ENCODE peak calls at places on chromosomes 16 and 17, in ten cellular contexts. B is esophagus squamous epithelium; R is mammary epithelial cell; C is CD8-positive, alpha-beta T cell; F is CD4-positive, alpha-beta T cell; Z is epithelial cell of esophagus; J is bronchial epithelial cell; P is IMR-90; G is endothelial cell; S is prostate gland. D is an unnamed sample.

GRCh38 chr17:12078791-12079190 is 58.1 kb downstream of the MAP2K4 start:
- DNase-seq in B (no peak), Z (peak), P (peak), C (no peak), F (no peak), S (no peak), J (peak), R (peak), G (no peak), D (no peak)

GRCh38 chr16:1781758-1782407 is 488 bp downstream of the SPSB3 start:
- DNase-seq in J (peak), G (peak), Z (peak), R (peak), C (no peak), S (no peak), F (no peak), B (no peak), P (peak), D (no peak)

GRCh38 chr17:34252138-34252889 is 2.8 kb upstream of the CCL2 start:
- DNase-seq in P (peak), Z (peak), R (no peak), J (peak), B (no peak), C (no peak), S (peak), G (no peak), F (no peak), D (peak)

GRCh38 chr16:17395849-17396480 is 74.8 kb downstream of the XYLT1 start:
- DNase-seq in P (no peak), F (no peak), S (no peak), B (no peak), C (no peak), Z (no peak), J (no peak), R (no peak), G (no peak), D (no peak)

GRCh38 chr17:72915631-72916081 is 176.8 kb downstream of the SLC39A11 start:
- DNase-seq in Z (no peak), P (no peak), S (no peak), B (no peak), R (no peak), C (no peak), J (no peak), G (no peak), F (no peak), D (no peak)

GRCh38 chr17:40319651-40320550 is 10.9 kb downstream of the RARA start:
- DNase-seq in S (no peak), G (no peak), Z (no peak), J (no peak), F (peak), R (no peak), B (no peak), P (no peak), C (peak), D (no peak)

GRCh38 chr16:9802160-9802559 is 380.1 kb downstream of the GRIN2A start:
- DNase-seq in S (no peak), P (no peak), G (no peak), B (no peak), C (no peak), F (no peak), Z (no peak), J (no peak), R (no peak), D (no peak)

GRCh38 chr16:57503366-57503765 is 17.1 kb upstream of the DOK4 start:
- DNase-seq in S (no peak), Z (no peak), R (peak), P (no peak), C (no peak), F (no peak), G (no peak), B (no peak), J (no peak), D (no peak)

GRCh38 chr16:58948244-58948643 is 214.1 kb upstream of the GOT2 start:
- DNase-seq in P (no peak), R (no peak), G (no peak), J (no peak), B (no peak), F (no peak), S (no peak), C (no peak), Z (no peak), D (no peak)

GRCh38 chr17:59853168-59853918 is 39.4 kb downstream of the TUBD1 start:
- DNase-seq in G (peak), S (peak), P (peak), C (no peak), B (no peak), R (peak), Z (peak), F (peak), J (peak), D (peak)

GRCh38 chr17:2195729-2196128 is 107.9 kb downstream of the SMG6 start:
- DNase-seq in B (no peak), G (no peak), R (peak), Z (peak), P (no peak), F (no peak), S (no peak), C (no peak), J (peak), D (no peak)

GRCh38 chr17:4594406-4595349 is 10.3 kb downstream of the SMTNL2 start:
- DNase-seq in P (no peak), B (no peak), F (no peak), Z (peak), G (peak), C (no peak), J (no peak), S (no peak), R (no peak), D (peak)

DNA sequence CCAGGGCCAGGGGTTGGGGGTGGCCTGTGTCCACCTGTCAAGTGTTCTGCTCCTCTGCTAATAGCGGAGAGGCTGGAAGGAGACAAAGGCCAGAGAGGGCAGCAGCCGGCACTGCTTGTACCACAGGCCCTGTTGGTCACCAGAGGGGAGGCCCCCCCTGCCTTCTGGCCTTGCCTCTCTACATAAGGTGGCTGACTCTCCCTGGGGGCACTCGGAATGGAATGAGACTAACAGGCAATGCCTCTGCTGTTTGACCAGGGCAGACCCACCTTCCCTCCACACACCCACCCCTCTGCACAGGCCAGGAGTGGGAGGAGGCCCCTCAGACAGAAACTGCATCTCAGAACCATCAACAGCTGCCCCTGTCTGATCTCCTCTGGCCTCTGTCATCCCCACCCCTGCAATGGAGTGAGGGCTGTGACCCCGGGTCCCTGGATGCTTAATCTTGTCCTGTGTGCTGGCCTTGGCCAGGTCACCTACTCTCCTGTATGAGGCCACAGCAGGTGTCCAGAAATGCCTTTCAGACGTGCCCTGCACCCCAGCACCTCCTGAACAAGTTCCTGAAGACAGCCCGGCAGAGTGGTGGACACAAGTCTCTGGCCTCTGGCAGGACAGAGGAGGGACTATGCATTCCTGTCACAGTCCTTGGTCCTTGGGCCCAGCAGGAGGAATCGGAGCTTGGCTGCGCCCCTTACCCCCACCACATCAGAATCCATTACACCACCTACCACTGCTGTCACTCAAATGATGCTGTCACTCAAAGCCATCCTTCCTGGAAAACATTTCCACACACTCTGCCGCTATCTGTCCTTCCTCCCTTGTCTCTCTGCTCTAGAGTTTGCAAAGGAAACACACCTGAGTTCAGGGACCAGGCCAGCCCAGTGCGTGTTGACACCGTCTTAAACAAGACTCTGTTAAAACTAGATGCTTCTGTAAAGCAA is 107.5 kb upstream of the ZNF750 start:
- DNase-seq in P (no peak), S (no peak), B (no peak), J (no peak), F (no peak), R (no peak), Z (no peak), C (no peak), G (no peak), D (no peak)
- TF ChIP-seq CTCF in P (no peak), S (no peak), B (no peak), J (no peak), F (no peak), R (no peak), Z (no peak), C (no peak), G (no peak), D (no peak)

GRCh38 chr17:48952904-48953303 is 8.3 kb upstream of the SNF8 start:
- DNase-seq in Z (no peak), J (no peak), F (no peak), G (no peak), P (no peak), B (no peak), C (no peak), R (no peak), S (no peak), D (peak)

GRCh38 chr17:48951572-48951971 is 6.9 kb upstream of the SNF8 start:
- DNase-seq in C (no peak), G (no peak), Z (no peak), R (no peak), F (no peak), B (no peak), P (no peak), J (no peak), S (no peak), D (no peak)

GRCh38 chr17:48954300-48954755 is 9.7 kb upstream of the SNF8 start:
- DNase-seq in B (no peak), C (no peak), Z (peak), J (peak), F (no peak), G (peak), R (no peak), P (peak), S (no peak), D (peak)
- TF ChIP-seq CTCF in B (no peak), C (no peak), Z (peak), J (peak), F (no peak), G (no peak), R (peak), P (peak), S (no peak), D (peak)

GRCh38 chr16:87543436-87544191 is 50.8 kb upstream of the ZCCHC14 start:
- DNase-seq in S (no peak), R (no peak), C (no peak), P (no peak), Z (no peak), F (no peak), B (no peak), G (no peak), J (no peak), D (no peak)
- TF ChIP-seq CTCF in S (no peak), R (no peak), C (no peak), P (no peak), Z (no peak), F (no peak), B (no peak), G (no peak), J (no peak), D (peak)

GRCh38 chr16:27892879-27893278 is 170.6 kb downstream of the GSG1L start:
- DNase-seq in J (no peak), B (no peak), S (no peak), G (no peak), R (no peak), C (no peak), P (no peak), F (no peak), Z (no peak), D (no peak)
- TF ChIP-seq CTCF in J (no peak), B (no peak), S (no peak), G (no peak), R (no peak), C (no peak), P (no peak), F (no peak), Z (no peak), D (no peak)

DNA sequence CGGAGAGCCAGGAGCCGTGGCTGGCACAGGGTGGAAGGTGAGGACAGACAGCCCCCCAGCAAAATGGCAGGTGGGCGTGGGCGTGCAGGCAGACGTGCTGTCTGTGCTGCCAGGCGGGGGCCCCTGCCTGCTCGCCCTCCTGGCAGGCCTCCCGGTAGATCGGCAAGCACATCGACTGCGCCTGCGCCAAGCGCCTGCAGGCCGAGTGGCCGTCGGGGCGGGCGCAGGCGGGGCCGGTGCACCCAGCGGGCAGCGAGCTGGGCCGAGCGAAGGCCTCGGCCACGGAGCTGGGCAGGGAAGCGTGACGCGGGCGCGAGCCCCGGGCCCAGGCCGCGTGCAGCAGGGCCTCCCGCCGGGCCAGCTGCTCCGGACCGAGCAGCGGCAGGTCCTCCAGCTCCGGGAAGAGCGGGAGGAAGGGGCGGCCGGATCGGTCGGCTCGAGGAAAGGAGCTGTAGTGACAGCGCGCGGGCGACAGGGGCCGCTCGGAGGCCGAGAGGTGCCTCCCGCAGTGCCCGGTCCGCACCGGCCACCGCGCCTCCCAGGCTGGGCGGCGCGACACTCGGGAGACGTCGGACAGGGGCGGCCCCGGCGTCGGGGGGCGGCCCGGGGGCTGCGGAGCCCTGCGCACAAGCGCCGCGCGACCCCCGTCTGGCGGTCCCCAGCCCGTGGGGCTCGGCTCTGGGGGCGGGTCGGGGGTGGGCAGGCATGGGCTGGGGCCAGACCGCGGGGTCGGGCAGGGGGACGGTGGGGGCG is 16.9 kb downstream of the GRIN2C start:
- DNase-seq in S (peak), B (no peak), F (no peak), C (no peak), Z (peak), R (no peak), G (peak), P (peak), J (peak), D (peak)
- TF ChIP-seq CTCF in S (peak), B (peak), F (no peak), C (peak), Z (peak), R (peak), G (peak), P (peak), J (peak), D (peak)

D was measured in GM13976.